ENCODE peak calls at places on chromosomes 5 and 9, in five cellular contexts. One of them, this sample, is unnamed.

GRCh38 chr5:15074651-15075050 is 203.1 kb upstream of the ANKH start:
- DNase-seq in spleen: no peak
- DNase-seq in kidney: no peak
- DNase-seq in tibial nerve: no peak
- DNase-seq in osteoblast: no peak
- DNase-seq in this sample: no peak

GRCh38 chr9:107188376-107188775 is 94.7 kb upstream of the RAD23B start:
- DNase-seq in spleen: no peak
- DNase-seq in kidney: no peak
- DNase-seq in tibial nerve: no peak
- DNase-seq in osteoblast: no peak
- DNase-seq in this sample: no peak

GRCh38 chr9:38020251-38021076 is 48.6 kb downstream of the SHB start:
- DNase-seq in spleen: no peak
- DNase-seq in kidney: no peak
- DNase-seq in tibial nerve: no peak
- DNase-seq in osteoblast: no peak
- DNase-seq in this sample: no peak

GRCh38 chr5:144230806-144231205 is 60.1 kb downstream of the KCTD16 start:
- DNase-seq in spleen: no peak
- DNase-seq in kidney: no peak
- DNase-seq in tibial nerve: no peak
- DNase-seq in osteoblast: no peak
- DNase-seq in this sample: no peak

GRCh38 chr9:111645806-111646205 is 14.7 kb downstream of the DNAJC25 start:
- DNase-seq in spleen: no peak
- DNase-seq in kidney: no peak
- DNase-seq in tibial nerve: no peak
- DNase-seq in osteoblast: no peak
- DNase-seq in this sample: no peak

GRCh38 chr5:105565531-105565930 is 2002.9 kb upstream of the NUDT12 start:
- DNase-seq in spleen: no peak
- DNase-seq in kidney: no peak
- DNase-seq in tibial nerve: no peak
- DNase-seq in osteoblast: no peak
- DNase-seq in this sample: no peak

GRCh38 chr9:72006481-72006880 is 53.9 kb downstream of the C9orf57 start:
- DNase-seq in spleen: no peak
- DNase-seq in kidney: no peak
- DNase-seq in tibial nerve: no peak
- DNase-seq in osteoblast: peak; percentile 79
- DNase-seq in this sample: no peak

GRCh38 chr9:131668439-131669233 is 71.2 kb downstream of the RAPGEF1 start:
- DNase-seq in spleen: peak; percentile 86
- DNase-seq in kidney: no peak
- DNase-seq in tibial nerve: no peak
- DNase-seq in osteoblast: peak; percentile 97
- DNase-seq in this sample: no peak

GRCh38 chr5:142015781-142016533 is 3.1 kb upstream of the GNPDA1 start:
- DNase-seq in spleen: no peak
- DNase-seq in kidney: no peak
- DNase-seq in tibial nerve: no peak
- DNase-seq in osteoblast: peak; percentile 84
- DNase-seq in this sample: no peak

GRCh38 chr5:80852331-80853245 is 107.6 kb upstream of the RASGRF2 start:
- DNase-seq in spleen: no peak
- DNase-seq in kidney: no peak
- DNase-seq in tibial nerve: no peak
- DNase-seq in osteoblast: no peak
- DNase-seq in this sample: no peak

GRCh38 chr5:106521701-106522100 is 1149.0 kb downstream of the EFNA5 start:
- DNase-seq in spleen: no peak
- DNase-seq in kidney: no peak
- DNase-seq in tibial nerve: no peak
- DNase-seq in osteoblast: no peak
- DNase-seq in this sample: no peak

GRCh38 chr9:98009926-98010325 is 26.8 kb downstream of the ANP32B start:
- DNase-seq in spleen: no peak
- DNase-seq in kidney: no peak
- DNase-seq in tibial nerve: no peak
- DNase-seq in osteoblast: no peak
- DNase-seq in this sample: no peak

GRCh38 chr5:39517800-39518199 is 93.0 kb upstream of the DAB2 start:
- DNase-seq in spleen: no peak
- DNase-seq in kidney: no peak
- DNase-seq in tibial nerve: no peak
- DNase-seq in osteoblast: peak; percentile 52
- DNase-seq in this sample: no peak

GRCh38 chr5:123035950-123036390 is 555 bp downstream of the PPIC start:
- DNase-seq in spleen: peak; percentile 78
- DNase-seq in kidney: peak; percentile 87
- DNase-seq in tibial nerve: no peak
- DNase-seq in osteoblast: peak; percentile 94
- DNase-seq in this sample: peak; percentile 76

GRCh38 chr5:74865799-74866652 is at the start of gene FAM169A:
- DNase-seq in spleen: peak; percentile 87
- DNase-seq in kidney: peak; percentile 82
- DNase-seq in tibial nerve: no peak
- DNase-seq in osteoblast: peak; percentile 92
- DNase-seq in this sample: no peak

GRCh38 chr9:111588846-111589245 is 10.6 kb downstream of the PTGR1 start:
- DNase-seq in spleen: no peak
- DNase-seq in kidney: no peak
- DNase-seq in tibial nerve: no peak
- DNase-seq in osteoblast: no peak
- DNase-seq in this sample: no peak

GRCh38 chr9:126456396-126456795 is 129.8 kb downstream of the MVB12B start:
- DNase-seq in spleen: no peak
- DNase-seq in kidney: no peak
- DNase-seq in tibial nerve: no peak
- DNase-seq in osteoblast: peak; percentile 95
- DNase-seq in this sample: no peak

GRCh38 chr5:176704817-176705216 is 57.5 kb downstream of the TSPAN17 start:
- DNase-seq in spleen: no peak
- DNase-seq in kidney: no peak
- DNase-seq in tibial nerve: no peak
- DNase-seq in osteoblast: no peak
- DNase-seq in this sample: no peak

GRCh38 chr5:95626701-95627100 is 6.8 kb downstream of the GPR150 start:
- DNase-seq in spleen: no peak
- DNase-seq in kidney: no peak
- DNase-seq in tibial nerve: no peak
- DNase-seq in osteoblast: no peak
- DNase-seq in this sample: no peak

GRCh38 chr9:96460470-96460869 is 10.5 kb downstream of the HABP4 start:
- DNase-seq in spleen: no peak
- DNase-seq in kidney: no peak
- DNase-seq in tibial nerve: no peak
- DNase-seq in osteoblast: no peak
- DNase-seq in this sample: no peak

GRCh38 chr5:136802382-136802781 is 437.0 kb upstream of the TRPC7 start:
- DNase-seq in spleen: no peak
- DNase-seq in kidney: no peak
- DNase-seq in tibial nerve: no peak
- DNase-seq in osteoblast: no peak
- DNase-seq in this sample: no peak

GRCh38 chr5:68230285-68230684 is 14.7 kb downstream of the PIK3R1 start:
- DNase-seq in spleen: no peak
- DNase-seq in kidney: no peak
- DNase-seq in tibial nerve: no peak
- DNase-seq in osteoblast: no peak
- DNase-seq in this sample: no peak

GRCh38 chr9:5578018-5578697 is 50.7 kb upstream of the RIC1 start:
- DNase-seq in spleen: no peak
- DNase-seq in kidney: no peak
- DNase-seq in tibial nerve: no peak
- DNase-seq in osteoblast: no peak
- DNase-seq in this sample: no peak

GRCh38 chr5:124748687-124749594 is 2.5 kb upstream of the ZNF608 start:
- DNase-seq in spleen: peak; percentile 80
- DNase-seq in kidney: peak; percentile 75
- DNase-seq in tibial nerve: peak; percentile 52
- DNase-seq in osteoblast: peak; percentile 86
- DNase-seq in this sample: no peak
- H3K4me3 ChIP-seq in spleen: peak overlapping the region; percentile 47
- H3K4me3 ChIP-seq in kidney: peak overlapping the region; percentile 91
- H3K4me3 ChIP-seq in tibial nerve: peak overlapping the region; percentile 57
- H3K4me3 ChIP-seq in osteoblast: peak overlapping the region; percentile 79
- H3K4me3 ChIP-seq in this sample: peak overlapping the region; percentile 36

DNA sequence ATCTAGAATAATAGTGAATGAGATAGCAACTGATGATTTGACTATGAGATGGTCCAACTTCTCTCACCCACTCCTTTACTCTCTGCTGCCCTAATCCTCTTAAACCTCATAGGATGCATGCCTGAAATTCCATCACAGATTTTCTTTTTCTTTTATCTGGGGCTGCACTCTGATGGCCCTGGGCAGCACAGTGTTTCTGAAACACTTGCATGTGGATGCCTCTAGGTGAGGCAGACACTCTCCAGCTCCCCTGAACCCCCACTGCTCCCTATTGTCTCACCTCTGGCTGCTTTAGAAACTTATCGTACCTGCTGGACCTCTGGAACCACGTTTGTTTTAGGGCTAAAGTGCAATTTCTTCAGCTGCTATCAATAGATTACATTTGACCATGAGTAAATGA is 67.5 kb downstream of the HTR4 start:
- DNase-seq in spleen: no peak
- DNase-seq in kidney: no peak
- DNase-seq in tibial nerve: no peak
- DNase-seq in osteoblast: no peak
- DNase-seq in this sample: no peak
- H3K4me1 ChIP-seq in spleen: no peaks in the 10 kb centered on the region
- H3K4me1 ChIP-seq in kidney: no peaks in the 10 kb centered on the region
- H3K4me1 ChIP-seq in tibial nerve: no peaks in the 10 kb centered on the region
- H3K4me1 ChIP-seq in osteoblast: no peaks in the 10 kb centered on the region
- H3K4me1 ChIP-seq in this sample: peaks cover 7% of the 10 kb centered on the region

GRCh38 chr9:22307013-22307711 is 139.5 kb upstream of the DMRTA1 start:
- DNase-seq in spleen: no peak
- DNase-seq in kidney: no peak
- DNase-seq in tibial nerve: no peak
- DNase-seq in osteoblast: peak; percentile 45
- DNase-seq in this sample: no peak
- TF ChIP-seq CTCF in spleen: no peak
- TF ChIP-seq CTCF in kidney: peak; percentile 70
- TF ChIP-seq CTCF in tibial nerve: no peak
- TF ChIP-seq CTCF in osteoblast: peak; percentile 63
- TF ChIP-seq CTCF in this sample: peak; percentile 93

DNA sequence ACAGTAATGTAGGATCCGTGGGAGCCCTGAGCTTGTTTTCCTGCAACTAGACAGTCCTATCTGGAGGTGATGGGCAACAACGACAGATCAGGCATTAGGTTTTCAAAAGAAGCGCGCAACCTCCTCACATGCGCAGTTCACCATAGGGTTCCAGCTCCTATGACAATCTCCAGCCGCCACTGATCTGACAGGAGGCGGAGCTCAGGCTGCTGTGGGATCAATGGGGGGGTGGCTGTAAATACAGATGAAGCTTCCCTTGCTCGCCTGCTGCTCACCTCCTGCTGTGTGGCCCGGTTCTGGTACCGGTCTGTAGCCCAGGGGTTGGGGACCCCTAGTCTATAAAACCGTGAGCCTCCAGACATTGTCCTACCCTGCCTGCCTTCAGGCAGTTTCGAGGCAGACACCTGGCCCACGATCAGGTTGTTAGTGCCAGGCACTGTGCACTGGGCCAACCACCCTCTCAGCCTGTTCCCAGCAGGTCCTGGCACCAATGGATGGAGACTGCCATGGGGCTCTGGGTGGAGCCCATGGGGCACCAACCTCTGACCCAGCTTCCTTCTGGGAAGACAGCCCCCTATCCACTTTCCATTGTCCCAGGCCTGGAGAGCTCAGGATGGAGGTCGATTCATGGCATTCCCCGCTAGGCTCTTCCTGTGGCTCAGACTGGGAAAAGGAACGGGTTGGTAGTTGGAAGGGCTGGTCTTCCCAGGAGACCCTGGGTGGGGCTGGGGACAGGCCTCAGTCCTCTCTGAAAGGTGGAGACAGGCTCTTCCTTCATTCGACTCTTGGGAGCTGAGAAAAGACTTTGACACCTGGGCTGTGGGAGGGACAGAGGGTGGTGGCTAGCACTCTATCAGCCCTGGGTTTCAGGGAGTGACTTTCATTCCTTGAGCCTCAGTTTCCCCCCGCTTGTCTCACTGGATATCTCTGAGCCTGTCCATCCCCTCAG is 1.7 kb downstream of the ENDOG start:
- DNase-seq in spleen: no peak
- DNase-seq in kidney: peak; percentile 76
- DNase-seq in tibial nerve: no peak
- DNase-seq in osteoblast: peak; percentile 73
- DNase-seq in this sample: no peak
- H3K4me3 ChIP-seq in spleen: peak overlapping the region; percentile 75
- H3K4me3 ChIP-seq in kidney: peak overlapping the region; percentile 69
- H3K4me3 ChIP-seq in tibial nerve: no peak overlapping the region
- H3K4me3 ChIP-seq in osteoblast: no peak overlapping the region
- H3K4me3 ChIP-seq in this sample: no peak overlapping the region

GRCh38 chr9:130664191-130665028 is at the start of gene PRDM12:
- DNase-seq in spleen: no peak
- DNase-seq in kidney: no peak
- DNase-seq in tibial nerve: no peak
- DNase-seq in osteoblast: peak; percentile 87
- DNase-seq in this sample: no peak
- H3K4me1 ChIP-seq in spleen: peaks cover 70% of the 10 kb centered on the region
- H3K4me1 ChIP-seq in kidney: peaks cover 3% of the 10 kb centered on the region
- H3K4me1 ChIP-seq in tibial nerve: peaks cover 39% of the 10 kb centered on the region
- H3K4me1 ChIP-seq in osteoblast: no peaks in the 10 kb centered on the region
- H3K4me1 ChIP-seq in this sample: no peaks in the 10 kb centered on the region

This sample was measured in RWPE2.